ENCODE peak calls at places on chromosomes 11 and 22, in five cellular contexts. One of them, this sample, is unnamed.

GRCh38 chr11:62005231-62005661 is 37.8 kb upstream of the FTH1 start:
- DNase-seq in substantia nigra: no peak
- DNase-seq in sciatic nerve: peak; percentile 71
- DNase-seq in occipital lobe: peak; percentile 50
- DNase-seq in KG1: no peak
- DNase-seq in this sample: peak; percentile 21

GRCh38 chr11:83054904-83055380 is 16.8 kb downstream of the RAB30 start:
- DNase-seq in substantia nigra: no peak
- DNase-seq in sciatic nerve: no peak
- DNase-seq in occipital lobe: no peak
- DNase-seq in KG1: no peak
- DNase-seq in this sample: no peak

GRCh38 chr11:46948378-46949131 is 12.0 kb downstream of the CSTPP1 start:
- DNase-seq in substantia nigra: no peak
- DNase-seq in sciatic nerve: no peak
- DNase-seq in occipital lobe: no peak
- DNase-seq in KG1: no peak
- DNase-seq in this sample: no peak

GRCh38 chr11:113818426-113818825 is 38.8 kb downstream of the CLDN25 start:
- DNase-seq in substantia nigra: no peak
- DNase-seq in sciatic nerve: no peak
- DNase-seq in occipital lobe: no peak
- DNase-seq in KG1: no peak
- DNase-seq in this sample: no peak

GRCh38 chr11:68683086-68683951 is 1.0 kb upstream of the GAL start:
- DNase-seq in substantia nigra: no peak
- DNase-seq in sciatic nerve: no peak
- DNase-seq in occipital lobe: no peak
- DNase-seq in KG1: no peak
- DNase-seq in this sample: no peak

GRCh38 chr11:47285969-47286770 is 16.2 kb downstream of the MADD start:
- DNase-seq in substantia nigra: no peak
- DNase-seq in sciatic nerve: no peak
- DNase-seq in occipital lobe: no peak
- DNase-seq in KG1: no peak
- DNase-seq in this sample: no peak

GRCh38 chr11:364991-365390 is 4.3 kb upstream of the B4GALNT4 start:
- DNase-seq in substantia nigra: no peak
- DNase-seq in sciatic nerve: peak; percentile 49
- DNase-seq in occipital lobe: no peak
- DNase-seq in KG1: no peak
- DNase-seq in this sample: no peak

GRCh38 chr22:28819253-28820096 is 19.1 kb upstream of the XBP1 start:
- DNase-seq in substantia nigra: no peak
- DNase-seq in sciatic nerve: peak; percentile 36
- DNase-seq in occipital lobe: no peak
- DNase-seq in KG1: no peak
- DNase-seq in this sample: no peak

GRCh38 chr11:30585892-30586250 is 282 bp downstream of the MPPED2 start:
- DNase-seq in substantia nigra: no peak
- DNase-seq in sciatic nerve: peak; percentile 59
- DNase-seq in occipital lobe: peak; percentile 37
- DNase-seq in KG1: no peak
- DNase-seq in this sample: no peak

GRCh38 chr11:7936615-7937014 is 4.9 kb downstream of the OR10A3 start:
- DNase-seq in substantia nigra: no peak
- DNase-seq in sciatic nerve: no peak
- DNase-seq in occipital lobe: no peak
- DNase-seq in KG1: no peak
- DNase-seq in this sample: no peak

GRCh38 chr22:33717694-33718396 is 202.4 kb downstream of the LARGE1 start:
- DNase-seq in substantia nigra: no peak
- DNase-seq in sciatic nerve: no peak
- DNase-seq in occipital lobe: no peak
- DNase-seq in KG1: no peak
- DNase-seq in this sample: no peak

GRCh38 chr22:46021577-46021976 is 44.6 kb upstream of the WNT7B start:
- DNase-seq in substantia nigra: no peak
- DNase-seq in sciatic nerve: no peak
- DNase-seq in occipital lobe: no peak
- DNase-seq in KG1: no peak
- DNase-seq in this sample: no peak

GRCh38 chr11:33716236-33716635 is 15.6 kb upstream of the C11orf91 start:
- DNase-seq in substantia nigra: no peak
- DNase-seq in sciatic nerve: no peak
- DNase-seq in occipital lobe: no peak
- DNase-seq in KG1: no peak
- DNase-seq in this sample: no peak

GRCh38 chr11:90204832-90205646 is 17.8 kb downstream of the CHORDC1 start:
- DNase-seq in substantia nigra: no peak
- DNase-seq in sciatic nerve: no peak
- DNase-seq in occipital lobe: no peak
- DNase-seq in KG1: peak; percentile 43
- DNase-seq in this sample: no peak

GRCh38 chr11:15695096-15695721 is 580.5 kb downstream of the INSC start:
- DNase-seq in substantia nigra: no peak
- DNase-seq in sciatic nerve: no peak
- DNase-seq in occipital lobe: no peak
- DNase-seq in KG1: no peak
- DNase-seq in this sample: no peak

This sample was measured in caudate nucleus.